ENCODE peak calls at places on chromosome 1, in four cellular contexts. Y is left lung; M is activated CD8-positive, alpha-beta memory T cell treated with anti-CD3 and anti-CD28 coated beads, Interleukin-2, amount 10 ng/mL, durations not matched to agents 7 days and 5 days; F is Right ventricle myocardium superior. Q is an unnamed sample.

GRCh38 chr1:164644774-164645634 is 86.0 kb downstream of the PBX1 start:
- ATAC-seq in Y (peak; percentile 46), M (no peak), F (peak; percentile 21), Q (no peak)

GRCh38 chr1:94876362-94876761 is 50.5 kb downstream of the CNN3 start:
- ATAC-seq in Y (no peak), M (no peak), F (no peak), Q (no peak)

GRCh38 chr1:6447016-6447817 is 18.8 kb downstream of the TNFRSF25 start:
- ATAC-seq in Y (no peak), M (no peak), F (no peak), Q (no peak)

GRCh38 chr1:2445162-2445822 is 30.8 kb upstream of the PLCH2 start:
- ATAC-seq in Y (no peak), M (no peak), F (no peak), Q (no peak)

GRCh38 chr1:211842518-211842917 is 12.0 kb upstream of the LPGAT1 start:
- ATAC-seq in Y (no peak), M (no peak), F (no peak), Q (peak; percentile 35)

GRCh38 chr1:227343727-227344551 is 25.6 kb upstream of the CDC42BPA start:
- ATAC-seq in Y (peak; percentile 83), M (no peak), F (no peak), Q (no peak)

GRCh38 chr1:43766818-43767525 is 59.6 kb downstream of the ST3GAL3 start:
- ATAC-seq in Y (no peak), M (no peak), F (no peak), Q (no peak)

GRCh38 chr1:220012259-220012658 is 34.0 kb downstream of the EPRS1 start:
- ATAC-seq in Y (peak; percentile 24), M (no peak), F (no peak), Q (no peak)

GRCh38 chr1:212646588-212646987 is 38.0 kb downstream of the ATF3 start:
- ATAC-seq in Y (no peak), M (no peak), F (no peak), Q (no peak)

GRCh38 chr1:153827168-153827964 is 52.2 kb downstream of the SLC27A3 start:
- ATAC-seq in Y (no peak), M (no peak), F (no peak), Q (peak; percentile 44)

GRCh38 chr1:209616366-209617046 is 33.0 kb downstream of the CAMK1G start:
- ATAC-seq in Y (no peak), M (no peak), F (peak; percentile 89), Q (no peak)

GRCh38 chr1:168636642-168637111 is 60.3 kb downstream of the XCL1 start:
- ATAC-seq in Y (peak; percentile 84), M (no peak), F (peak; percentile 97), Q (no peak)

GRCh38 chr1:203764105-203765028 is 616 bp upstream of the LAX1 start:
- ATAC-seq in Y (no peak), M (no peak), F (no peak), Q (no peak)

Q was measured in activated T-helper 17 cell treated with anti-CD3 and anti-CD28 coated beads, Interleukin-2, amount 50 U/mL, for 72 hours.